ENCODE peak calls at places on chromosomes 6 and 20, in nine cellular contexts. L is SK-N-SH; N is amniotic stem cell; B is NCI-H748 treated with DMSO at 0.1 percent for 48 hours; T is CD8-positive, alpha-beta T cell; Y is T-helper 1 cell; W is naive B cell; P is NB4; C is T-helper 17 cell. Q is an unnamed sample.
A peak's percentile ranks its signal among the peaks of the same experiment; 100 is the strongest.

GRCh38 chr6:21992178-21992967 is 304.5 kb downstream of the PRL start:
- DNase-seq in L (no peak), N (peak; percentile 20), B (no peak), T (no peak), Y (peak; percentile 2), W (no peak), P (peak; percentile 38), C (no peak), Q (no peak)

GRCh38 chr6:117380298-117380697 is 45.4 kb downstream of the ROS1 start:
- DNase-seq in L (no peak), N (no peak), B (no peak), T (no peak), Y (no peak), W (no peak), P (no peak), C (no peak), Q (no peak)

GRCh38 chr6:55937227-55937626 is 61.8 kb upstream of the BMP5 start:
- DNase-seq in L (no peak), N (no peak), B (no peak), T (no peak), Y (no peak), W (no peak), P (peak; percentile 49), C (no peak), Q (no peak)

GRCh38 chr20:47392721-47393073 is 36.2 kb upstream of the ZMYND8 start:
- DNase-seq in L (no peak), N (no peak), B (no peak), T (no peak), Y (no peak), W (no peak), P (no peak), C (no peak), Q (no peak)

GRCh38 chr6:145816392-145816791 is 1.8 kb upstream of the FBXO30 start:
- DNase-seq in L (no peak), N (no peak), B (no peak), T (no peak), Y (no peak), W (no peak), P (no peak), C (no peak), Q (no peak)

GRCh38 chr20:1491281-1491840 is at the start of gene SIRPB2:
- DNase-seq in L (no peak), N (no peak), B (no peak), T (no peak), Y (no peak), W (no peak), P (peak; percentile 92), C (no peak), Q (no peak)

GRCh38 chr20:21167261-21167660 is 41.4 kb downstream of the KIZ start:
- DNase-seq in L (no peak), N (no peak), B (no peak), T (no peak), Y (peak; percentile 21), W (no peak), P (no peak), C (no peak), Q (no peak)

GRCh38 chr6:7730852-7731251 is 5.0 kb downstream of the BMP6 start:
- DNase-seq in L (no peak), N (peak; percentile 53), B (no peak), T (no peak), Y (no peak), W (no peak), P (no peak), C (no peak), Q (no peak)

GRCh38 chr6:126261792-126262421 is 78.0 kb upstream of the CENPW start:
- DNase-seq in L (no peak), N (no peak), B (no peak), T (no peak), Y (no peak), W (no peak), P (no peak), C (no peak), Q (no peak)

GRCh38 chr6:5557506-5557905 is 296.2 kb downstream of the FARS2 start:
- DNase-seq in L (no peak), N (no peak), B (no peak), T (no peak), Y (no peak), W (no peak), P (no peak), C (no peak), Q (no peak)

GRCh38 chr20:19864130-19864529 is 106.1 kb downstream of the RIN2 start:
- DNase-seq in L (no peak), N (no peak), B (no peak), T (no peak), Y (no peak), W (no peak), P (no peak), C (no peak), Q (no peak)

GRCh38 chr20:32128167-32128566 is 18.7 kb downstream of the TM9SF4 start:
- DNase-seq in L (no peak), N (no peak), B (no peak), T (no peak), Y (no peak), W (no peak), P (no peak), C (no peak), Q (no peak)

GRCh38 chr6:159061805-159062563 is 17.2 kb upstream of the TAGAP start:
- DNase-seq in L (no peak), N (no peak), B (no peak), T (no peak), Y (peak; percentile 87), W (peak; percentile 72), P (peak; percentile 76), C (no peak), Q (no peak)

GRCh38 chr6:89133981-89134380 is 11.9 kb upstream of the PM20D2 start:
- DNase-seq in L (no peak), N (no peak), B (no peak), T (no peak), Y (no peak), W (no peak), P (no peak), C (no peak), Q (no peak)

GRCh38 chr6:84645000-84645399 is 119.4 kb downstream of the TBX18 start:
- DNase-seq in L (no peak), N (peak; percentile 37), B (no peak), T (no peak), Y (no peak), W (no peak), P (no peak), C (no peak), Q (no peak)

GRCh38 chr6:90068835-90069478 is 174.7 kb downstream of the GJA10 start:
- DNase-seq in L (no peak), N (no peak), B (no peak), T (no peak), Y (no peak), W (no peak), P (no peak), C (no peak), Q (no peak)

GRCh38 chr6:146481527-146481926 is 62.1 kb upstream of the RAB32 start:
- DNase-seq in L (no peak), N (no peak), B (no peak), T (no peak), Y (no peak), W (no peak), P (no peak), C (no peak), Q (no peak)

GRCh38 chr20:61710108-61710507 is 355.6 kb downstream of the TAF4 start:
- DNase-seq in L (no peak), N (no peak), B (no peak), T (no peak), Y (no peak), W (no peak), P (no peak), C (no peak), Q (no peak)

GRCh38 chr6:137982418-137983189 is 115.5 kb downstream of the TNFAIP3 start:
- DNase-seq in L (no peak), N (no peak), B (no peak), T (no peak), Y (no peak), W (no peak), P (no peak), C (no peak), Q (no peak)

GRCh38 chr6:169784941-169785340 is 33.5 kb downstream of the ERMARD start:
- DNase-seq in L (no peak), N (no peak), B (no peak), T (no peak), Y (no peak), W (no peak), P (no peak), C (no peak), Q (no peak)

GRCh38 chr20:8213831-8214587 is 81.9 kb downstream of the PLCB1 start:
- DNase-seq in L (no peak), N (no peak), B (no peak), T (no peak), Y (peak; percentile 48), W (no peak), P (no peak), C (no peak), Q (no peak)

GRCh38 chr6:130620338-130620781 is 206.8 kb upstream of the SMLR1 start:
- DNase-seq in L (no peak), N (no peak), B (no peak), T (no peak), Y (peak; percentile 63), W (no peak), P (no peak), C (no peak), Q (no peak)

GRCh38 chr6:158488065-158488464 is 71.8 kb upstream of the TMEM181 start:
- DNase-seq in L (no peak), N (peak; percentile 95), B (no peak), T (no peak), Y (no peak), W (no peak), P (no peak), C (no peak), Q (no peak)

GRCh38 chr6:116382587-116382986 is 11.8 kb downstream of the DSE start:
- DNase-seq in L (no peak), N (no peak), B (no peak), T (no peak), Y (no peak), W (no peak), P (no peak), C (no peak), Q (no peak)

GRCh38 chr6:42970859-42971612 is 7.9 kb downstream of the PEX6 start:
- DNase-seq in L (no peak), N (no peak), B (no peak), T (no peak), Y (no peak), W (no peak), P (peak; percentile 71), C (no peak), Q (no peak)

GRCh38 chr6:113782641-113783040 is 74.5 kb upstream of the MARCKS start:
- DNase-seq in L (no peak), N (no peak), B (no peak), T (no peak), Y (no peak), W (no peak), P (no peak), C (no peak), Q (no peak)

GRCh38 chr6:28167068-28167467 is 25.4 kb downstream of the ZKSCAN8 start:
- DNase-seq in L (no peak), N (peak; percentile 78), B (no peak), T (no peak), Y (no peak), W (no peak), P (no peak), C (no peak), Q (no peak)

GRCh38 chr6:162999575-163000285 is 272.0 kb downstream of the PACRG start:
- DNase-seq in L (no peak), N (no peak), B (no peak), T (no peak), Y (no peak), W (no peak), P (no peak), C (no peak), Q (no peak)

GRCh38 chr20:45974896-45975565 is 3.0 kb upstream of the ZNF335 start:
- DNase-seq in L (no peak), N (no peak), B (no peak), T (no peak), Y (no peak), W (no peak), P (peak; percentile 69), C (no peak), Q (no peak)

GRCh38 chr6:111804627-111805235 is 68.5 kb downstream of the FYN start:
- DNase-seq in L (no peak), N (no peak), B (no peak), T (peak; percentile 55), Y (peak; percentile 88), W (no peak), P (peak; percentile 37), C (no peak), Q (no peak)

GRCh38 chr20:17710379-17711305 is 10.9 kb downstream of the BANF2 start:
- DNase-seq in L (no peak), N (no peak), B (no peak), T (no peak), Y (no peak), W (no peak), P (peak; percentile 49), C (no peak), Q (no peak)